ENCODE peak calls at places on chromosomes 3 and 15, in six cellular contexts. B is A549, I is GM12878, E is IMR-90, D is HepG2, C is K562. H is an unnamed sample.
A peak's percentile ranks its signal among the peaks of the same experiment; 100 is the strongest.

GRCh38 chr3:52434491-52435115 is 10.3 kb downstream of the SEMA3G start:
- DNase-seq in B (no peak), D (no peak), I (no peak), E (no peak), C (no peak), H (no peak)

GRCh38 chr3:111112913-111113312 is 41.3 kb downstream of the NECTIN3 start:
- DNase-seq in E (peak; percentile 79), I (no peak), D (no peak), B (no peak), C (no peak), H (no peak)

GRCh38 chr3:189334064-189334920 is 162.5 kb downstream of the TPRG1 start:
- DNase-seq in I (no peak), B (peak; percentile 31), E (no peak), C (no peak), D (no peak), H (no peak)

GRCh38 chr3:43858052-43858701 is 167.4 kb downstream of the ABHD5 start:
- DNase-seq in E (peak; percentile 63), C (no peak), I (no peak), B (no peak), D (no peak), H (peak; percentile 38)

GRCh38 chr15:72801590-72802345 is 18.2 kb upstream of the ADPGK start:
- DNase-seq in C (no peak), E (no peak), D (no peak), I (no peak), B (no peak), H (no peak)

GRCh38 chr15:78438595-78439285 is 724 bp downstream of the IREB2 start:
- DNase-seq in D (peak; percentile 60), B (peak; percentile 43), C (peak; percentile 67), I (no peak), E (no peak), H (peak; percentile 45)

GRCh38 chr15:88623061-88623460 is 1.9 kb downstream of the AEN start:
- DNase-seq in C (peak; percentile 34), B (peak; percentile 96), I (no peak), E (peak; percentile 93), D (peak; percentile 46), H (no peak)

GRCh38 chr15:90953947-90954711 is 555 bp upstream of the RCCD1 start:
- DNase-seq in D (no peak), I (no peak), C (no peak), B (no peak), E (no peak), H (no peak)

GRCh38 chr15:61057830-61058529 is 171.1 kb downstream of the RORA start:
- DNase-seq in B (no peak), C (no peak), I (no peak), D (no peak), E (peak; percentile 15), H (no peak)

GRCh38 chr3:179482857-179483256 is 31.6 kb upstream of the GNB4 start:
- DNase-seq in D (no peak), C (no peak), B (no peak), E (no peak), I (no peak), H (no peak)

GRCh38 chr15:75201609-75202250 is at the start of gene C15orf39:
- DNase-seq in E (peak; percentile 52), I (no peak), B (peak; percentile 92), C (peak; percentile 80), D (peak; percentile 33), H (peak; percentile 94)

GRCh38 chr3:10743366-10744097 is 72.5 kb upstream of the SLC6A11 start:
- DNase-seq in I (no peak), C (no peak), D (no peak), E (no peak), B (no peak), H (no peak)

GRCh38 chr15:84594617-84595290 is 6.1 kb upstream of the ZSCAN2 start:
- DNase-seq in I (no peak), D (peak; percentile 46), B (no peak), C (no peak), E (no peak), H (no peak)

GRCh38 chr3:166190360-166190759 is 353.1 kb upstream of the BCHE start:
- DNase-seq in E (peak; percentile 86), D (no peak), C (no peak), B (no peak), I (no peak), H (no peak)

GRCh38 chr3:61250784-61251173 is 473 bp downstream of the FHIT start:
- DNase-seq in C (peak; percentile 50), E (no peak), B (no peak), D (peak; percentile 38), I (peak; percentile 25), H (peak; percentile 50)

GRCh38 chr15:39248204-39248603 is 332.7 kb upstream of the THBS1 start:
- DNase-seq in D (peak; percentile 47), C (no peak), I (no peak), B (no peak), E (peak; percentile 88), H (no peak)

GRCh38 chr15:56934269-56934668 is 15.8 kb downstream of the TCF12 start:
- DNase-seq in C (peak; percentile 68), E (peak; percentile 23), D (no peak), B (no peak), I (no peak), H (no peak)

GRCh38 chr3:74501001-74501400 is 113.5 kb downstream of the CNTN3 start:
- DNase-seq in C (no peak), I (no peak), B (no peak), D (no peak), E (no peak), H (no peak)

GRCh38 chr3:159859424-159859823 is 129.2 kb upstream of the IL12A start:
- DNase-seq in D (no peak), B (no peak), C (no peak), E (no peak), I (no peak), H (no peak)

GRCh38 chr15:59524331-59524731 is 86.3 kb downstream of the FAM81A start:
- DNase-seq in C (no peak), B (no peak), I (no peak), D (no peak), E (no peak), H (no peak)

GRCh38 chr3:159654183-159655134 is 334.2 kb upstream of the IL12A start:
- DNase-seq in E (no peak), C (no peak), B (no peak), I (no peak), D (no peak), H (no peak)

GRCh38 chr3:104614564-104614963 is 752.1 kb upstream of the ALCAM start:
- DNase-seq in C (no peak), D (no peak), E (no peak), I (no peak), B (no peak), H (no peak)

GRCh38 chr3:36525115-36525711 is 144.9 kb downstream of the STAC start:
- DNase-seq in D (no peak), C (no peak), E (peak; percentile 4), B (peak; percentile 12), I (no peak), H (no peak)

GRCh38 chr3:163939926-163940325 is 1138.4 kb downstream of the SI start:
- DNase-seq in B (no peak), D (no peak), E (no peak), I (no peak), C (no peak), H (peak; percentile 16)

GRCh38 chr15:41620536-41621199 is 39.5 kb upstream of the MGA start:
- DNase-seq in E (no peak), B (no peak), D (no peak), C (no peak), I (no peak), H (no peak)

GRCh38 chr3:76400141-76400540 is 614.8 kb upstream of the ZNF717 start:
- DNase-seq in B (no peak), C (no peak), I (no peak), E (peak; percentile 68), D (no peak), H (no peak)

GRCh38 chr15:31364301-31365031 is 37.8 kb downstream of the KLF13 start:
- DNase-seq in C (peak; percentile 55), I (no peak), E (no peak), B (no peak), D (no peak), H (no peak)

GRCh38 chr15:58546635-58547627 is 115.1 kb downstream of the LIPC start:
- DNase-seq in I (no peak), D (peak; percentile 83), B (peak; percentile 93), E (peak; percentile 91), C (peak; percentile 97), H (no peak)

GRCh38 chr15:95162967-95163531 is 931.7 kb downstream of the MCTP2 start:
- DNase-seq in B (no peak), E (peak; percentile 91), C (no peak), I (no peak), D (no peak), H (no peak)

GRCh38 chr3:49157289-49157688 is 8.8 kb downstream of the CCDC71 start:
- DNase-seq in B (no peak), E (no peak), I (no peak), D (no peak), C (no peak), H (no peak)
- TF ChIP-seq BHLHE40 in B (no peak), E (no peak), I (no peak), D (no peak), C (no peak), H (no peak)

DNA sequence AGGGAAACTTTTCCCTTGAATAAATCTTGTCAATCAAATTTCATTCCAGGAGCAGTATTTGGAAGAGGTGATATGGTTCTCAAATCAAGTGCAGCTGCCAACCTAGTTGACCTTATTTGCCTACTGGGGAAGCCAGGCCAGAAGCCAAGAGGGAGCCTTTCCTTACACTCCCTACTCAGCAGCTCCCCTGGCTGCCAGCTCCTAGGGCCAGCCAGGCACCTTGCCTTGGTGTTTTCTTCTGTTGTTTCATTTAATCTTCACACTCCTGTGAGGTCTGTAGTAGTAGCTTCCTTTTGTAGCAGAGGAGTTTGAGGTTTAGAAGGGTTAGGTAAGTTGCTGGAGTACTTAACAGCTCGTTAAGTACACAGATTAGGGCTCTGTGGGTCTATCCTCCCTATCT is 22.6 kb downstream of the MKRN2OS start:
- DNase-seq in I (no peak), C (no peak), E (no peak), D (no peak), B (no peak), H (no peak)
- TF ChIP-seq BHLHE40 in I (no peak), C (no peak), E (no peak), D (no peak), B (no peak), H (no peak)

GRCh38 chr3:3665546-3665945 is 133.7 kb upstream of the LRRN1 start:
- DNase-seq in D (no peak), I (no peak), E (no peak), B (no peak), C (no peak), H (no peak)

GRCh38 chr3:3665961-3666640 is 133.1 kb upstream of the LRRN1 start:
- DNase-seq in E (no peak), I (peak; percentile 23), C (no peak), B (no peak), D (no peak), H (no peak)

GRCh38 chr3:3662610-3663009 is 136.6 kb upstream of the LRRN1 start:
- DNase-seq in E (no peak), D (no peak), I (no peak), B (no peak), C (no peak), H (no peak)

GRCh38 chr3:3664916-3665315 is 134.3 kb upstream of the LRRN1 start:
- DNase-seq in B (no peak), I (no peak), D (no peak), C (no peak), E (peak; percentile 8), H (no peak)

GRCh38 chr3:3666664-3667063 is 132.6 kb upstream of the LRRN1 start:
- DNase-seq in D (no peak), C (no peak), E (no peak), I (peak; percentile 56), B (no peak), H (no peak)
- TF ChIP-seq BHLHE40 in D (no peak), C (no peak), E (no peak), I (peak; percentile 68), B (no peak), H (no peak)

GRCh38 chr3:140557476-140557875 is 120.4 kb upstream of the TRIM42 start:
- DNase-seq in C (no peak), I (no peak), D (no peak), B (no peak), E (no peak), H (no peak)
- TF ChIP-seq BHLHE40 in C (no peak), I (no peak), D (no peak), B (no peak), E (no peak), H (no peak)

H was measured in HEK293T.